ENCODE peak calls at places on chromosome 17, in seven cellular contexts. One of them, this sample, is unnamed. For H3K4me1, the result is how much of the 10 kb centered on the place peaks cover.

GRCh38 chr17:59746849-59747445 is 39.5 kb downstream of the VMP1 start:
- DNase-seq in fibroblast of lung: peak
- DNase-seq in body of pancreas: peak
- DNase-seq in sigmoid colon: no peak
- DNase-seq in uterus: no peak
- DNase-seq in cardiac muscle cell: peak
- DNase-seq in CD8-positive, alpha-beta T cell: no peak
- DNase-seq in this sample: no peak

GRCh38 chr17:4537451-4538235 is 17.5 kb downstream of the MYBBP1A start:
- DNase-seq in CD8-positive, alpha-beta T cell: no peak
- DNase-seq in sigmoid colon: no peak
- DNase-seq in cardiac muscle cell: no peak
- DNase-seq in fibroblast of lung: no peak
- DNase-seq in body of pancreas: no peak
- DNase-seq in uterus: no peak
- DNase-seq in this sample: no peak

GRCh38 chr17:67441052-67441738 is 64.1 kb downstream of the PITPNC1 start:
- DNase-seq in fibroblast of lung: peak
- DNase-seq in body of pancreas: peak
- DNase-seq in CD8-positive, alpha-beta T cell: peak
- DNase-seq in uterus: peak
- DNase-seq in cardiac muscle cell: no peak
- DNase-seq in sigmoid colon: no peak
- DNase-seq in this sample: no peak

GRCh38 chr17:6098466-6099180 is 28.4 kb downstream of the WSCD1 start:
- DNase-seq in body of pancreas: no peak
- DNase-seq in CD8-positive, alpha-beta T cell: no peak
- DNase-seq in sigmoid colon: peak
- DNase-seq in cardiac muscle cell: peak
- DNase-seq in uterus: peak
- DNase-seq in fibroblast of lung: no peak
- DNase-seq in this sample: no peak

GRCh38 chr17:70882504-70882903 is 713.2 kb downstream of the KCNJ2 start:
- DNase-seq in sigmoid colon: no peak
- DNase-seq in cardiac muscle cell: no peak
- DNase-seq in body of pancreas: no peak
- DNase-seq in CD8-positive, alpha-beta T cell: no peak
- DNase-seq in fibroblast of lung: no peak
- DNase-seq in uterus: no peak
- DNase-seq in this sample: no peak

GRCh38 chr17:72962099-72962498 is 130.4 kb downstream of the SLC39A11 start:
- DNase-seq in uterus: no peak
- DNase-seq in body of pancreas: no peak
- DNase-seq in CD8-positive, alpha-beta T cell: no peak
- DNase-seq in sigmoid colon: no peak
- DNase-seq in fibroblast of lung: no peak
- DNase-seq in cardiac muscle cell: no peak
- DNase-seq in this sample: no peak

GRCh38 chr17:12472613-12473173 is 193.0 kb upstream of the MYOCD start:
- DNase-seq in body of pancreas: no peak
- DNase-seq in CD8-positive, alpha-beta T cell: no peak
- DNase-seq in cardiac muscle cell: peak
- DNase-seq in uterus: no peak
- DNase-seq in fibroblast of lung: peak
- DNase-seq in sigmoid colon: peak
- DNase-seq in this sample: no peak

GRCh38 chr17:66863820-66864219 is 28.9 kb downstream of the CACNG5 start:
- DNase-seq in CD8-positive, alpha-beta T cell: no peak
- DNase-seq in body of pancreas: no peak
- DNase-seq in uterus: no peak
- DNase-seq in fibroblast of lung: no peak
- DNase-seq in cardiac muscle cell: no peak
- DNase-seq in sigmoid colon: no peak
- DNase-seq in this sample: no peak

GRCh38 chr17:48791128-48792032 is 25.6 kb downstream of the TTLL6 start:
- DNase-seq in body of pancreas: peak
- DNase-seq in fibroblast of lung: peak
- DNase-seq in sigmoid colon: peak
- DNase-seq in cardiac muscle cell: peak
- DNase-seq in CD8-positive, alpha-beta T cell: no peak
- DNase-seq in uterus: peak
- DNase-seq in this sample: peak

GRCh38 chr17:14468858-14469257 is 168.0 kb downstream of the HS3ST3B1 start:
- DNase-seq in uterus: no peak
- DNase-seq in body of pancreas: no peak
- DNase-seq in cardiac muscle cell: no peak
- DNase-seq in sigmoid colon: no peak
- DNase-seq in CD8-positive, alpha-beta T cell: no peak
- DNase-seq in fibroblast of lung: no peak
- DNase-seq in this sample: no peak

GRCh38 chr17:75440738-75441448 is 15.5 kb upstream of the TMEM94 start:
- DNase-seq in cardiac muscle cell: no peak
- DNase-seq in sigmoid colon: no peak
- DNase-seq in fibroblast of lung: no peak
- DNase-seq in CD8-positive, alpha-beta T cell: no peak
- DNase-seq in uterus: no peak
- DNase-seq in body of pancreas: no peak
- DNase-seq in this sample: no peak

GRCh38 chr17:70484496-70484895 is 315.2 kb downstream of the KCNJ2 start:
- DNase-seq in fibroblast of lung: no peak
- DNase-seq in cardiac muscle cell: no peak
- DNase-seq in CD8-positive, alpha-beta T cell: no peak
- DNase-seq in sigmoid colon: no peak
- DNase-seq in uterus: no peak
- DNase-seq in body of pancreas: no peak
- DNase-seq in this sample: no peak

GRCh38 chr17:386145-386876 is 33.7 kb upstream of the RPH3AL start:
- DNase-seq in cardiac muscle cell: peak
- DNase-seq in sigmoid colon: peak
- DNase-seq in CD8-positive, alpha-beta T cell: peak
- DNase-seq in uterus: peak
- DNase-seq in body of pancreas: peak
- DNase-seq in fibroblast of lung: no peak
- DNase-seq in this sample: no peak

GRCh38 chr17:29289852-29290251 is 4.1 kb downstream of the NUFIP2 start:
- DNase-seq in cardiac muscle cell: no peak
- DNase-seq in body of pancreas: no peak
- DNase-seq in CD8-positive, alpha-beta T cell: no peak
- DNase-seq in uterus: no peak
- DNase-seq in fibroblast of lung: no peak
- DNase-seq in sigmoid colon: no peak
- DNase-seq in this sample: no peak

GRCh38 chr17:59893617-59894100 is 738 bp downstream of the RPS6KB1 start:
- DNase-seq in fibroblast of lung: peak
- DNase-seq in uterus: no peak
- DNase-seq in body of pancreas: no peak
- DNase-seq in cardiac muscle cell: peak
- DNase-seq in CD8-positive, alpha-beta T cell: no peak
- DNase-seq in sigmoid colon: no peak
- DNase-seq in this sample: no peak

GRCh38 chr17:67358612-67359011 is 7.8 kb downstream of the PSMD12 start:
- DNase-seq in cardiac muscle cell: no peak
- DNase-seq in uterus: no peak
- DNase-seq in sigmoid colon: no peak
- DNase-seq in fibroblast of lung: no peak
- DNase-seq in body of pancreas: no peak
- DNase-seq in CD8-positive, alpha-beta T cell: no peak
- DNase-seq in this sample: no peak

GRCh38 chr17:29042679-29043538 is at the start of gene PIPOX:
- DNase-seq in sigmoid colon: no peak
- DNase-seq in cardiac muscle cell: peak
- DNase-seq in CD8-positive, alpha-beta T cell: no peak
- DNase-seq in body of pancreas: peak
- DNase-seq in uterus: no peak
- DNase-seq in fibroblast of lung: peak
- DNase-seq in this sample: peak

GRCh38 chr17:9936075-9936474 is 31.0 kb upstream of the RCVRN start:
- DNase-seq in cardiac muscle cell: no peak
- DNase-seq in fibroblast of lung: no peak
- DNase-seq in sigmoid colon: no peak
- DNase-seq in body of pancreas: no peak
- DNase-seq in uterus: no peak
- DNase-seq in CD8-positive, alpha-beta T cell: no peak
- DNase-seq in this sample: no peak

GRCh38 chr17:47265983-47266541 is 12.4 kb downstream of the ITGB3 start:
- DNase-seq in body of pancreas: no peak
- DNase-seq in cardiac muscle cell: no peak
- DNase-seq in sigmoid colon: no peak
- DNase-seq in fibroblast of lung: peak
- DNase-seq in uterus: no peak
- DNase-seq in CD8-positive, alpha-beta T cell: no peak
- DNase-seq in this sample: no peak

GRCh38 chr17:67534941-67535340 is 157.9 kb downstream of the PITPNC1 start:
- DNase-seq in fibroblast of lung: no peak
- DNase-seq in sigmoid colon: no peak
- DNase-seq in cardiac muscle cell: no peak
- DNase-seq in CD8-positive, alpha-beta T cell: no peak
- DNase-seq in uterus: no peak
- DNase-seq in body of pancreas: no peak
- DNase-seq in this sample: no peak

GRCh38 chr17:33046361-33047255 is 55.0 kb downstream of the SPACA3 start:
- DNase-seq in sigmoid colon: no peak
- DNase-seq in cardiac muscle cell: no peak
- DNase-seq in CD8-positive, alpha-beta T cell: no peak
- DNase-seq in fibroblast of lung: no peak
- DNase-seq in body of pancreas: no peak
- DNase-seq in uterus: no peak
- DNase-seq in this sample: no peak

GRCh38 chr17:33049781-33050414 is 58.3 kb downstream of the SPACA3 start:
- DNase-seq in cardiac muscle cell: peak
- DNase-seq in CD8-positive, alpha-beta T cell: peak
- DNase-seq in fibroblast of lung: peak
- DNase-seq in uterus: peak
- DNase-seq in body of pancreas: peak
- DNase-seq in sigmoid colon: no peak
- DNase-seq in this sample: peak

GRCh38 chr17:6567528-6568185 is 11.3 kb upstream of the PITPNM3 start:
- DNase-seq in fibroblast of lung: peak
- DNase-seq in CD8-positive, alpha-beta T cell: no peak
- DNase-seq in cardiac muscle cell: no peak
- DNase-seq in body of pancreas: no peak
- DNase-seq in sigmoid colon: peak
- DNase-seq in uterus: no peak
- DNase-seq in this sample: no peak

GRCh38 chr17:28166478-28166877 is 124.0 kb downstream of the NLK start:
- DNase-seq in cardiac muscle cell: no peak
- DNase-seq in fibroblast of lung: no peak
- DNase-seq in uterus: no peak
- DNase-seq in sigmoid colon: no peak
- DNase-seq in CD8-positive, alpha-beta T cell: no peak
- DNase-seq in body of pancreas: no peak
- DNase-seq in this sample: no peak

GRCh38 chr17:59762022-59762825 is 54.8 kb downstream of the VMP1 start:
- DNase-seq in CD8-positive, alpha-beta T cell: no peak
- DNase-seq in body of pancreas: peak
- DNase-seq in cardiac muscle cell: no peak
- DNase-seq in fibroblast of lung: peak
- DNase-seq in uterus: no peak
- DNase-seq in sigmoid colon: no peak
- DNase-seq in this sample: no peak

GRCh38 chr17:2549392-2550211 is 37.9 kb upstream of the METTL16 start:
- DNase-seq in uterus: no peak
- DNase-seq in cardiac muscle cell: no peak
- DNase-seq in sigmoid colon: no peak
- DNase-seq in body of pancreas: no peak
- DNase-seq in CD8-positive, alpha-beta T cell: no peak
- DNase-seq in fibroblast of lung: no peak
- DNase-seq in this sample: no peak

GRCh38 chr17:82615084-82616020 is 32.9 kb downstream of the WDR45B start:
- DNase-seq in sigmoid colon: no peak
- DNase-seq in CD8-positive, alpha-beta T cell: no peak
- DNase-seq in body of pancreas: no peak
- DNase-seq in cardiac muscle cell: no peak
- DNase-seq in uterus: no peak
- DNase-seq in fibroblast of lung: no peak
- DNase-seq in this sample: no peak

DNA sequence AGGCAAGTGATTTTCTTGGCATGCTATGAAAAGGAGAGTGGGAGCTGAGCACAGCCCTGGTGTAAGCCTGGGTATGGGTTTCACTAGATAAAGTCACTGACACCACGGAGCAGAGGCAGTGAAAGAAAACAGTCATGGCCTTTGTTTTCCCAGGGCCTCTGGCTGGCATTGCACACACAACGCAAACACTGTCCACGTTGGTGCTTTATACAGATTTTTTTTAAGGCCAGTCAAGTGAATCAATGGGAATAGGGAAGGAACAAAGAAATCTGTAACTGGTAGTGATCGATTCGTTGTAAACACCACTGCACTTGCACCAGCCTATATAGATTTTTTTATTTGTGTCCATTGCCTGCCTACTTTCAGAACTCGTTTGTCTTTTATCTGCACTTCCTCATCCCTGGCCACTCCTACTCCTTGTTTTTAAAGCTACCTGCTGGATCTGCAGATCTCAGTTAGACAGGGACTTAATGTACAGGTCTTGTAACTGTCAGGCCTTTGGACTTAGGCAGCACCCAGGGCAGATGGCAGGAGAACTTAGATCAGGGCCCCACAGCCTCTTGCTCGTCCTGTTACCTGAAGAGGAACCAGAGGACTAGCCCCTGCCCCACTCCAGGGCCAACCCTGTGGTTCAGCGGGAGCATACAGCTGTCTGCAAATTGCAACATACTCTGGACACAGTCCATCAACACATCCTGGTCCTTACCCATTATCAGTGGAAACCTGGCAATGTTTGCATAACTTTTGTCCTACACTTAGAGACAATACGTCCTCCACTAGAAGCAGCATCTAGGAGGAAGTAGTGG is 10.6 kb upstream of the TMIGD1 start:
- DNase-seq in body of pancreas: peak
- DNase-seq in fibroblast of lung: peak
- DNase-seq in cardiac muscle cell: peak
- DNase-seq in uterus: peak
- DNase-seq in sigmoid colon: no peak
- DNase-seq in CD8-positive, alpha-beta T cell: no peak
- DNase-seq in this sample: no peak
- H3K4me3 ChIP-seq in body of pancreas: no peak
- H3K4me3 ChIP-seq in fibroblast of lung: no peak
- H3K4me3 ChIP-seq in cardiac muscle cell: no peak
- H3K4me3 ChIP-seq in uterus: no peak
- H3K4me3 ChIP-seq in sigmoid colon: no peak
- H3K4me3 ChIP-seq in CD8-positive, alpha-beta T cell: no peak
- H3K4me3 ChIP-seq in this sample: no peak

GRCh38 chr17:64632606-64633005 is 29.5 kb downstream of the SMURF2 start:
- DNase-seq in uterus: no peak
- DNase-seq in CD8-positive, alpha-beta T cell: no peak
- DNase-seq in sigmoid colon: no peak
- DNase-seq in body of pancreas: no peak
- DNase-seq in fibroblast of lung: peak
- DNase-seq in cardiac muscle cell: no peak
- DNase-seq in this sample: no peak
- H3K27ac ChIP-seq in uterus: no peak
- H3K27ac ChIP-seq in CD8-positive, alpha-beta T cell: no peak
- H3K27ac ChIP-seq in sigmoid colon: no peak
- H3K27ac ChIP-seq in body of pancreas: no peak
- H3K27ac ChIP-seq in fibroblast of lung: peak
- H3K27ac ChIP-seq in cardiac muscle cell: no peak
- H3K27ac ChIP-seq in this sample: no peak

GRCh38 chr17:64218066-64218465 is 45.0 kb downstream of the TEX2 start:
- DNase-seq in body of pancreas: no peak
- DNase-seq in cardiac muscle cell: no peak
- DNase-seq in CD8-positive, alpha-beta T cell: no peak
- DNase-seq in uterus: no peak
- DNase-seq in fibroblast of lung: no peak
- DNase-seq in sigmoid colon: no peak
- DNase-seq in this sample: no peak
- H3K4me1 ChIP-seq in body of pancreas: half or more
- H3K4me1 ChIP-seq in cardiac muscle cell: under half
- H3K4me1 ChIP-seq in CD8-positive, alpha-beta T cell: under half
- H3K4me1 ChIP-seq in uterus: under half
- H3K4me1 ChIP-seq in fibroblast of lung: under half
- H3K4me1 ChIP-seq in sigmoid colon: under half
- H3K4me1 ChIP-seq in this sample: under half

GRCh38 chr17:50147841-50148225 is 2.6 kb downstream of the PPP1R9B start:
- DNase-seq in CD8-positive, alpha-beta T cell: no peak
- DNase-seq in body of pancreas: peak
- DNase-seq in sigmoid colon: no peak
- DNase-seq in uterus: no peak
- DNase-seq in fibroblast of lung: peak
- DNase-seq in cardiac muscle cell: no peak
- DNase-seq in this sample: no peak
- H3K4me3 ChIP-seq in CD8-positive, alpha-beta T cell: peak
- H3K4me3 ChIP-seq in body of pancreas: no peak
- H3K4me3 ChIP-seq in sigmoid colon: peak
- H3K4me3 ChIP-seq in uterus: peak
- H3K4me3 ChIP-seq in fibroblast of lung: peak
- H3K4me3 ChIP-seq in cardiac muscle cell: peak
- H3K4me3 ChIP-seq in this sample: no peak